ENCODE peak calls at places on chromosomes 1 and 21, in four cellular contexts. L is hepatocyte, Z is Daoy, B is breast epithelium. O is an unnamed sample.

GRCh38 chr21:45320991-45321656 is 33.4 kb upstream of the POFUT2 start:
- DNase-seq in L (no peak), Z (no peak), B (no peak), O (no peak)

GRCh38 chr1:119390499-119390898 is 21.9 kb downstream of the HAO2 start:
- DNase-seq in L (no peak), Z (no peak), B (no peak), O (no peak)

GRCh38 chr1:13487143-13487868 is 26.5 kb downstream of the LRRC38 start:
- DNase-seq in L (no peak), Z (no peak), B (no peak), O (no peak)

GRCh38 chr21:29192999-29193563 is 62.6 kb downstream of the MAP3K7CL start:
- DNase-seq in L (no peak), Z (no peak), B (no peak), O (peak; percentile 86)

GRCh38 chr21:15692711-15693110 is 37.1 kb upstream of the USP25 start:
- DNase-seq in L (no peak), Z (no peak), B (no peak), O (no peak)

GRCh38 chr1:2205191-2205952 is 10.8 kb upstream of the FAAP20 start:
- DNase-seq in L (peak; percentile 98), Z (peak; percentile 93), B (peak; percentile 94), O (peak; percentile 93)

GRCh38 chr1:85283475-85284199 is 7.2 kb upstream of the BCL10 start:
- DNase-seq in L (peak; percentile 19), Z (no peak), B (no peak), O (peak; percentile 50)

GRCh38 chr1:7956218-7957032 is 5.1 kb upstream of the PARK7 start:
- DNase-seq in L (no peak), Z (no peak), B (no peak), O (no peak)

GRCh38 chr1:48701445-48701844 is 75.2 kb downstream of the BEND5 start:
- DNase-seq in L (no peak), Z (no peak), B (no peak), O (no peak)

GRCh38 chr21:7917729-7918128 is 2603.7 kb upstream of the TPTE start:
- DNase-seq in L (peak; percentile 28), Z (no peak), B (no peak), O (no peak)

GRCh38 chr1:32405672-32406467 is 11.6 kb upstream of the BSDC1 start:
- DNase-seq in L (no peak), Z (no peak), B (no peak), O (no peak)

GRCh38 chr21:17786219-17787181 is 32.7 kb downstream of the C21orf91 start:
- DNase-seq in L (no peak), Z (no peak), B (no peak), O (no peak)

GRCh38 chr1:235199441-235199840 is 38.4 kb upstream of the RBM34 start:
- DNase-seq in L (peak; percentile 19), Z (no peak), B (no peak), O (peak; percentile 82)

GRCh38 chr1:189496768-189497167 is 980.9 kb downstream of the BRINP3 start:
- DNase-seq in L (no peak), Z (no peak), B (no peak), O (no peak)

GRCh38 chr21:28737671-28738279 is 254.9 kb downstream of the LTN1 start:
- DNase-seq in L (peak; percentile 57), Z (no peak), B (no peak), O (peak; percentile 6)

GRCh38 chr1:212968385-212968863 is 18.1 kb downstream of the VASH2 start:
- DNase-seq in L (no peak), Z (no peak), B (no peak), O (no peak)

GRCh38 chr1:170711682-170712081 is 47.8 kb downstream of the PRRX1 start:
- DNase-seq in L (no peak), Z (peak; percentile 29), B (no peak), O (no peak)

GRCh38 chr1:173601588-173601987 is 1.3 kb downstream of the SLC9C2 start:
- DNase-seq in L (no peak), Z (no peak), B (no peak), O (no peak)

GRCh38 chr1:20662110-20662475 is 924 bp upstream of the DDOST start:
- DNase-seq in L (no peak), Z (no peak), B (no peak), O (no peak)

GRCh38 chr1:112904071-112904830 is 51.7 kb downstream of the SLC16A1 start:
- DNase-seq in L (peak; percentile 16), Z (peak; percentile 77), B (no peak), O (peak; percentile 71)

GRCh38 chr1:161198206-161198876 is 513 bp downstream of the ADAMTS4 start:
- DNase-seq in L (peak; percentile 68), Z (peak; percentile 51), B (peak; percentile 40), O (peak; percentile 43)

GRCh38 chr1:55213885-55214213 is 1.3 kb downstream of the USP24 start:
- DNase-seq in L (peak; percentile 7), Z (no peak), B (no peak), O (no peak)

GRCh38 chr1:174040387-174040786 is 18.2 kb upstream of the RC3H1 start:
- DNase-seq in L (peak; percentile 12), Z (peak; percentile 82), B (no peak), O (peak; percentile 35)

GRCh38 chr1:32946413-32946812 is 18.2 kb downstream of the RNF19B start:
- DNase-seq in L (no peak), Z (no peak), B (no peak), O (no peak)

GRCh38 chr1:244048566-244049141 is 2.4 kb upstream of the ZBTB18 start:
- DNase-seq in L (no peak), Z (no peak), B (no peak), O (no peak)